ENCODE peak calls at places on chromosomes 2 and 18, in seven cellular contexts. H, J, W, F, C, R and Q are unnamed samples. For H3K9me3, the result is how much of the 10 kb centered on the place peaks cover.

GRCh38 chr2:223457301-223457700 is 144.9 kb downstream of the SCG2 start:
- DNase-seq in H (no peak), J (peak), W (no peak), F (no peak), C (no peak), R (no peak), Q (no peak)

GRCh38 chr2:219073413-219074129 is 12.8 kb upstream of the IHH start:
- DNase-seq in H (peak), J (peak), W (peak), F (peak), C (peak), R (peak), Q (peak)

GRCh38 chr2:115171751-115172150 is 729.3 kb downstream of the DPP10 start:
- DNase-seq in H (no peak), J (no peak), W (no peak), F (no peak), C (no peak), R (no peak), Q (no peak)

GRCh38 chr18:79533146-79533545 is 137.4 kb downstream of the NFATC1 start:
- DNase-seq in H (no peak), J (no peak), W (no peak), F (no peak), C (no peak), R (no peak), Q (no peak)

GRCh38 chr2:30421551-30422436 is 25.3 kb upstream of the LCLAT1 start:
- DNase-seq in H (no peak), J (peak), W (peak), F (peak), C (peak), R (no peak), Q (peak)

GRCh38 chr2:134401789-134402188 is 147.9 kb downstream of the MGAT5 start:
- DNase-seq in H (no peak), J (no peak), W (no peak), F (peak), C (no peak), R (no peak), Q (peak)

GRCh38 chr18:12038661-12039417 is 54.8 kb upstream of the ANKRD62 start:
- DNase-seq in H (peak), J (peak), W (peak), F (peak), C (peak), R (peak), Q (peak)

GRCh38 chr2:229083606-229084349 is 187.3 kb downstream of the PID1 start:
- DNase-seq in H (no peak), J (no peak), W (no peak), F (no peak), C (no peak), R (no peak), Q (no peak)

GRCh38 chr18:30613467-30613801 is 429.1 kb downstream of the DSC3 start:
- DNase-seq in H (no peak), J (no peak), W (no peak), F (no peak), C (no peak), R (no peak), Q (no peak)

GRCh38 chr2:216735086-216735485 is 39.7 kb upstream of the IGFBP5 start:
- DNase-seq in H (no peak), J (no peak), W (peak), F (peak), C (no peak), R (no peak), Q (peak)

GRCh38 chr2:192267484-192267883 is 72.8 kb upstream of the TMEFF2 start:
- DNase-seq in H (peak), J (peak), W (peak), F (peak), C (no peak), R (no peak), Q (peak)

GRCh38 chr2:39118786-39119499 is 1.9 kb downstream of the SOS1 start:
- DNase-seq in H (peak), J (peak), W (no peak), F (peak), C (no peak), R (no peak), Q (peak)

GRCh38 chr2:144836635-144837350 is 316.9 kb upstream of the ZEB2 start:
- DNase-seq in H (no peak), J (peak), W (peak), F (peak), C (no peak), R (no peak), Q (peak)

GRCh38 chr2:241659150-241659739 is 21.8 kb downstream of the ATG4B start:
- DNase-seq in H (peak), J (peak), W (peak), F (peak), C (peak), R (no peak), Q (peak)

GRCh38 chr2:159091981-159092380 is 123.5 kb downstream of the TANC1 start:
- DNase-seq in H (peak), J (no peak), W (no peak), F (peak), C (no peak), R (no peak), Q (peak)

GRCh38 chr18:35089382-35089781 is 48.2 kb downstream of the MAPRE2 start:
- DNase-seq in H (no peak), J (peak), W (no peak), F (peak), C (no peak), R (no peak), Q (no peak)

GRCh38 chr2:192357216-192357615 is 162.5 kb upstream of the TMEFF2 start:
- DNase-seq in H (no peak), J (no peak), W (no peak), F (no peak), C (no peak), R (no peak), Q (no peak)

GRCh38 chr2:60633615-60634014 is 80.2 kb upstream of the BCL11A start:
- DNase-seq in H (no peak), J (no peak), W (no peak), F (no peak), C (no peak), R (no peak), Q (no peak)

GRCh38 chr2:226320073-226320948 is 479.3 kb downstream of the IRS1 start:
- DNase-seq in H (no peak), J (no peak), W (no peak), F (no peak), C (no peak), R (no peak), Q (no peak)

GRCh38 chr18:76687271-76688006 is 134.9 kb upstream of the ZNF236 start:
- DNase-seq in H (no peak), J (peak), W (peak), F (peak), C (no peak), R (no peak), Q (no peak)

GRCh38 chr18:60347526-60348045 is 25.0 kb downstream of the MC4R start:
- DNase-seq in H (no peak), J (peak), W (no peak), F (no peak), C (no peak), R (no peak), Q (no peak)

GRCh38 chr2:134846213-134846612 is 7.8 kb downstream of the ACMSD start:
- DNase-seq in H (no peak), J (no peak), W (no peak), F (no peak), C (no peak), R (no peak), Q (no peak)

GRCh38 chr18:58593930-58594329 is 35.0 kb downstream of the ALPK2 start:
- DNase-seq in H (no peak), J (peak), W (peak), F (peak), C (no peak), R (no peak), Q (no peak)

GRCh38 chr18:59801576-59801975 is 98.2 kb upstream of the PMAIP1 start:
- DNase-seq in H (no peak), J (no peak), W (no peak), F (no peak), C (no peak), R (no peak), Q (no peak)

GRCh38 chr2:144460981-144461766 is 58.7 kb downstream of the ZEB2 start:
- DNase-seq in H (no peak), J (peak), W (peak), F (peak), C (no peak), R (no peak), Q (no peak)

GRCh38 chr2:235070063-235070706 is 118.4 kb downstream of the SH3BP4 start:
- DNase-seq in H (peak), J (peak), W (no peak), F (peak), C (peak), R (no peak), Q (no peak)

GRCh38 chr2:157032019-157032418 is 225.5 kb upstream of the GALNT5 start:
- DNase-seq in H (peak), J (peak), W (peak), F (peak), C (no peak), R (peak), Q (peak)

GRCh38 chr18:23311346-23312103 is 141.6 kb upstream of the RIOK3 start:
- DNase-seq in H (peak), J (peak), W (peak), F (peak), C (no peak), R (no peak), Q (peak)

GRCh38 chr2:64459575-64459974 is 5.6 kb downstream of the LGALSL start:
- DNase-seq in H (no peak), J (no peak), W (no peak), F (no peak), C (no peak), R (no peak), Q (no peak)

GRCh38 chr2:39395313-39395712 is 41.8 kb downstream of the MAP4K3 start:
- DNase-seq in H (no peak), J (no peak), W (no peak), F (no peak), C (no peak), R (no peak), Q (no peak)

GRCh38 chr2:58042486-58042970 is 4.1 kb upstream of the VRK2 start:
- DNase-seq in H (peak), J (peak), W (peak), F (peak), C (no peak), R (peak), Q (peak)

GRCh38 chr2:105377871-105378270 is 21.0 kb downstream of the FHL2 start:
- DNase-seq in H (no peak), J (no peak), W (no peak), F (no peak), C (no peak), R (no peak), Q (no peak)

GRCh38 chr2:80074321-80074720 is 230.2 kb downstream of the LRRTM1 start:
- DNase-seq in H (no peak), J (no peak), W (no peak), F (no peak), C (no peak), R (no peak), Q (no peak)

GRCh38 chr2:80075719-80076118 is 228.8 kb downstream of the LRRTM1 start:
- DNase-seq in H (no peak), J (no peak), W (no peak), F (no peak), C (no peak), R (no peak), Q (no peak)

GRCh38 chr2:80073134-80073561 is 231.4 kb downstream of the LRRTM1 start:
- DNase-seq in H (peak), J (peak), W (peak), F (peak), C (peak), R (peak), Q (peak)

GRCh38 chr2:80078290-80079036 is 226.1 kb downstream of the LRRTM1 start:
- DNase-seq in H (no peak), J (no peak), W (no peak), F (no peak), C (no peak), R (no peak), Q (peak)
- H3K9ac ChIP-seq in H (no peak), J (no peak), W (no peak), F (no peak), C (no peak), R (no peak), Q (no peak)

DNA sequence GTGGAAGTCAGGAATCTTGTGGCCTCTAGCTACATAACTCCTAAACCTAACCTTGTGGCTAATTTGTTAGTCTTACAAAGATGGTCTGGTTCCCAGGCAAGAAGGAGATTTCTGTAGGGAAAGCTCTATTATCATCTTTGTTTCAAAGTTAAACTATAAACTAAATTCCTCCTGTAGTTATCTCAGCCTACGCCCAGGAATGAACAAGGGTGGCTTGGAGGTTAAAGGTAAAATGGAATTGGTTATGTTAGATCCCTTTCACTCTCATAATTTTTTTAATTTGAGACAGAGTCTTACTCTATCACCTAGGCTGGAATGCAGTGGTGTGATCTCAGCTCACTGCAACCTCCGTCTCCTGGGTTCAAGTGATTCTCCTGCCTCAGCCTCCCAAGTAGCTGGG is 24.6 kb upstream of the PDK1 start:
- DNase-seq in H (no peak), J (no peak), W (no peak), F (no peak), C (no peak), R (no peak), Q (no peak)
- H3K9me3 ChIP-seq in H (under half), J (under half), W (under half), F (under half), C (under half), R (under half), Q (under half)

GRCh38 chr18:28728891-28729290 is 552.0 kb upstream of the CDH2 start:
- DNase-seq in H (no peak), J (peak), W (peak), F (peak), C (no peak), R (no peak), Q (peak)
- H3K9ac ChIP-seq in H (no peak), J (no peak), W (no peak), F (no peak), C (no peak), R (no peak), Q (no peak)

DNA sequence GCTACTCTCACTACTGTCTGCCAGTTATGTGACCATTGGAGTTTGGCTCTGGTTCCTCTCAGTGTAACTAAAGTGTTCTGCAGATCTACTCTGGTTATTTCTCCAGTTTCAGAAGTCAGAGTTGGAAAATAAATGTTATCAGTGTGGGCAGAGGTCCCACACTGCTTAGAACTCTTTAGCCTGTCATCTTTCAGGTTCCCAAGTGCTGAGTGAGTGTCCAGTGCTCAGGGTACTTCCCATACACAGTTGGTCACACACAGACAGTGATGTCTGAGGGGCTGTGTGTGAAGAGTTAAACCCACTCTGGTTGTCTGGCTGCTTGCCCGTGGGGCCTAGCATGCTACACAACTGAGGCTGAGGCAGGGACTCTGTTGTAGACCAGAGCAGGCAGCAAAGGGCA is 421.8 kb upstream of the MEX3C start:
- DNase-seq in H (no peak), J (no peak), W (no peak), F (no peak), C (no peak), R (no peak), Q (no peak)
- H3K9me3 ChIP-seq in H (under half), J (under half), W (under half), F (under half), C (under half), R (under half), Q (under half)

GRCh38 chr2:232449964-232450363 is 6.0 kb upstream of the ALPI start:
- DNase-seq in H (no peak), J (no peak), W (no peak), F (no peak), C (no peak), R (no peak), Q (no peak)

GRCh38 chr2:232447091-232447620 is 8.8 kb upstream of the ALPI start:
- DNase-seq in H (no peak), J (no peak), W (no peak), F (no peak), C (no peak), R (no peak), Q (no peak)

GRCh38 chr2:232444409-232445148 is 11.4 kb upstream of the ALPI start:
- DNase-seq in H (peak), J (peak), W (peak), F (peak), C (peak), R (peak), Q (peak)

GRCh38 chr2:232447638-232448472 is 8.1 kb upstream of the ALPI start:
- DNase-seq in H (no peak), J (peak), W (no peak), F (no peak), C (no peak), R (no peak), Q (no peak)
- H3K9ac ChIP-seq in H (no peak), J (no peak), W (no peak), F (no peak), C (no peak), R (no peak), Q (no peak)

GRCh38 chr2:97919858-97920257 is 75.9 kb downstream of the TMEM131 start:
- DNase-seq in H (no peak), J (no peak), W (no peak), F (no peak), C (no peak), R (no peak), Q (no peak)
- H3K9me3 ChIP-seq in H (under half), J (under half), W (under half), F (under half), C (under half), R (under half), Q (under half)

DNA sequence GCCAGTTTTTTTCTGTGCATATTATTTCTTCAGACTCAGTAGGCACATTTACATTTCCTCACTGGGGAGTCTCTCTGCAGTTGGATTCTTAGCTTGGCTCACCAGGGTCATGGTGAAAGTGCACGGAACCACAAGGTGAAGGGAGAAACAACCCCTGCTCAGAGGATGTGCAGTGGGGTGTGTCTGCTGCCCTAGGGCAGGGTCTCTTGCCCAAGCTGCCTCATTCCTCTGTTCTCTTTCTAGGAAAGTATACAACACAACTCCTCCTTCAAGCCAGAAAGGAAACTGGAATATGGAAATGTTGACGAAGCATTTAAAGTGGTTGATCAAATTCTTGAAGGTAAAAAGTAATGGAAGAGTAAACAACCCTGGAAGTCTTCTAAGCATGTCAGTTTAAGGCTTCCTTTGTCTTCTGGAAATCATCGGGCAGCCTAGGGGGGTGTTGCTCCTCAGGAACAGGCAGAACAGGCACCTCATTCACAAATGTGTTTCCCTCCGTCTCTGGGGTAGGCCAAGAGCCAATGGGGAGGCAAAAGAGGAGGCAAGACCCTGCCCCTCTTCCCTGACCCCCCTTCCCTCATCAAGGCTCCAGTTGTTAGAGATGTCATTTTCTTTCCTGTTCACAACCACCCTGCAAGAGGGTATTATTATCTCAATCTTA is 41.4 kb downstream of the AOX1 start:
- DNase-seq in H (no peak), J (no peak), W (no peak), F (no peak), C (no peak), R (no peak), Q (no peak)
- H3K9ac ChIP-seq in H (no peak), J (no peak), W (no peak), F (no peak), C (no peak), R (no peak), Q (no peak)

DNA sequence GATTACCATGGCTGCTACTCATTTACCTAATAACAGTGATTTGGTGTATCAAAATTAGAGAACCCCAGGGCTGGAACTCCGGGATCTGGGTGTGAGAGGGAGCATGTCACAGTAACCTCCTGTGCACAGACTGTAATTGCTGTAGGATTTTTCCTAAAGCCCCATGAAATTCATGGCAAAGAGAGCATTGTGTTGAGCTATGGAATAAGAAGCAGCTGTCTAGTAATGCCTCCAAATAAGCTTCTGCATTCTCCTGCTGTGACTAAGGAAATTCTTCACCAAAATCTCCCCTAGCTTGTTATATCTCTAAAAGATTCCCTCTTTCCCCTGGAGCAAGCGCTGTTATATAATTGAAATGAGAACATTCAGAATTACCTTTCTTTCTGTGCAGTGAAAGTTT is 158.1 kb upstream of the SPATS2L start:
- DNase-seq in H (no peak), J (no peak), W (peak), F (no peak), C (no peak), R (no peak), Q (peak)
- H3K9me3 ChIP-seq in H (under half), J (under half), W (under half), F (under half), C (under half), R (under half), Q (under half)

DNA sequence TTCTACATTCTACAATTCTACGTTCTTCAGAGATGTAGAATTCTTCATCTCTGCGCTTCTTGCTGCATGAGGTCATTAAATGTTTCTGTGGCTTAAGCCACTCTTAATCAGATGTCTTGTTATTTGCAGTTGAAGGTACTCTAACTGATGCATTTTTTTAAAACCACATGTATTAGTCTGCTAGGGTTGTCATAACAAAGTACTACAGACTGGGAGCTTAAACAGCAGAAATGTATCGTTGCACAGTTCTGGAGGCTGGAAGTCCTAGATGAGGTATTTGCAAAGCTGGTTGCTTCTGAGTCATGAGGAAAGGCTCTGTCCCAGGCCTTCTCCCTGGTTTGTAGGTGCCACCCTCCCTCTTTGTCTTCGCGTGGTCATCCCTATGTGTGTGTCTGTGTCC is 176.3 kb upstream of the GLI2 start:
- DNase-seq in H (no peak), J (peak), W (peak), F (peak), C (no peak), R (no peak), Q (peak)
- H3K9ac ChIP-seq in H (no peak), J (no peak), W (peak), F (peak), C (no peak), R (no peak), Q (no peak)

GRCh38 chr2:167972020-167972419 is 275.4 kb downstream of the STK39 start:
- DNase-seq in H (no peak), J (no peak), W (no peak), F (no peak), C (no peak), R (no peak), Q (no peak)
- H3K9me3 ChIP-seq in H (under half), J (under half), W (under half), F (under half), C (under half), R (under half), Q (under half)